ENCODE peak calls at places on chromosomes 6 and 20, in seven cellular contexts. R is sigmoid colon, H is left ventricle myocardium superior, A is SW 1271, B is AG08395, P is NCI-H2171 treated with DMSO at 0.1 percent for 48 hours, V is iPS-NIHi11. O is an unnamed sample.

GRCh38 chr6:17971128-17972073 is 16.0 kb downstream of the KIF13A start:
- DNase-seq in B (peak; percentile 25), R (no peak), V (no peak), A (no peak), H (no peak), P (no peak), O (no peak)

GRCh38 chr6:39204646-39205244 is 24.5 kb downstream of the KCNK5 start:
- DNase-seq in H (no peak), A (no peak), P (no peak), R (no peak), V (peak; percentile 70), B (no peak), O (peak; percentile 71)

GRCh38 chr6:134092449-134092848 is 40.0 kb upstream of the SLC2A12 start:
- DNase-seq in H (no peak), R (no peak), A (no peak), P (no peak), V (no peak), B (no peak), O (no peak)

GRCh38 chr6:137210903-137211302 is 8.3 kb downstream of the IFNGR1 start:
- DNase-seq in R (no peak), B (no peak), A (no peak), V (no peak), H (no peak), P (no peak), O (no peak)

GRCh38 chr6:112501705-112502104 is 154.6 kb downstream of the RFPL4B start:
- DNase-seq in R (no peak), P (peak; percentile 87), A (no peak), V (peak; percentile 16), H (peak; percentile 28), B (no peak), O (peak; percentile 61)

GRCh38 chr6:71226151-71226550 is 62.5 kb upstream of the OGFRL1 start:
- DNase-seq in P (peak; percentile 41), V (no peak), B (no peak), H (no peak), R (no peak), A (no peak), O (no peak)

GRCh38 chr6:5150676-5151075 is 65.5 kb downstream of the PPP1R3G start:
- DNase-seq in B (no peak), P (no peak), V (no peak), H (no peak), A (no peak), R (no peak), O (no peak)

GRCh38 chr6:111663692-111664564 is 58.2 kb upstream of the TRAF3IP2 start:
- DNase-seq in V (peak; percentile 85), A (no peak), H (peak; percentile 73), B (peak; percentile 67), P (no peak), R (peak; percentile 85), O (peak; percentile 96)

GRCh38 chr6:45367999-45368398 is 9.7 kb downstream of the SUPT3H start:
- DNase-seq in H (no peak), P (no peak), V (no peak), B (no peak), R (no peak), A (no peak), O (no peak)

GRCh38 chr6:129280719-129281118 is 397.8 kb downstream of the LAMA2 start:
- DNase-seq in A (no peak), V (no peak), P (no peak), H (peak; percentile 23), R (no peak), B (peak; percentile 2), O (no peak)

GRCh38 chr6:149474108-149474935 is 10.5 kb downstream of the ZC3H12D start:
- DNase-seq in P (no peak), V (peak; percentile 63), H (no peak), R (no peak), B (no peak), A (no peak), O (no peak)

GRCh38 chr20:63979221-63979548 is 257 bp downstream of the SAMD10 start:
- DNase-seq in P (no peak), R (no peak), B (no peak), A (no peak), H (no peak), V (peak; percentile 53), O (no peak)

GRCh38 chr6:169801396-169802160 is 50.2 kb downstream of the ERMARD start:
- DNase-seq in A (no peak), P (no peak), V (no peak), R (no peak), H (no peak), B (no peak), O (no peak)

GRCh38 chr6:47195251-47195650 is 114.5 kb downstream of the TNFRSF21 start:
- DNase-seq in V (no peak), B (no peak), R (peak; percentile 81), A (no peak), H (peak; percentile 59), P (peak; percentile 8), O (no peak)

GRCh38 chr6:167968091-167968490 is 29.4 kb upstream of the KIF25 start:
- DNase-seq in R (no peak), H (no peak), V (peak; percentile 65), A (peak; percentile 16), B (no peak), P (peak; percentile 10), O (peak; percentile 86)

GRCh38 chr6:73079611-73079955 is 145.7 kb downstream of the KHDC1L start:
- DNase-seq in V (no peak), B (peak; percentile 32), A (peak; percentile 27), R (no peak), H (no peak), P (no peak), O (no peak)